ENCODE peak calls at places on chromosomes 6 and 20, in seven cellular contexts. One of them, this sample, is unnamed.
A peak's percentile ranks its signal among the peaks of the same experiment; 100 is the strongest.

GRCh38 chr6:165580139-165580538 is 82.9 kb downstream of the PDE10A start:
- DNase-seq in body of pancreas: no peak
- DNase-seq in CD8-positive, alpha-beta T cell: no peak
- DNase-seq in endothelial cell of umbilical vein: no peak
- DNase-seq in tibial artery: no peak
- DNase-seq in A549: no peak
- DNase-seq in colonic mucosa: no peak
- DNase-seq in this sample: no peak

GRCh38 chr20:60107621-60108020 is 149.4 kb downstream of the CDH26 start:
- DNase-seq in body of pancreas: no peak
- DNase-seq in CD8-positive, alpha-beta T cell: no peak
- DNase-seq in endothelial cell of umbilical vein: no peak
- DNase-seq in tibial artery: no peak
- DNase-seq in A549: no peak
- DNase-seq in colonic mucosa: no peak
- DNase-seq in this sample: no peak

GRCh38 chr6:22149501-22150490 is 147.0 kb downstream of the PRL start:
- DNase-seq in body of pancreas: no peak
- DNase-seq in CD8-positive, alpha-beta T cell: no peak
- DNase-seq in endothelial cell of umbilical vein: no peak
- DNase-seq in tibial artery: no peak
- DNase-seq in A549: no peak
- DNase-seq in colonic mucosa: no peak
- DNase-seq in this sample: no peak

GRCh38 chr6:161067749-161068148 is 76.2 kb downstream of the MAP3K4 start:
- DNase-seq in body of pancreas: no peak
- DNase-seq in CD8-positive, alpha-beta T cell: no peak
- DNase-seq in endothelial cell of umbilical vein: peak; percentile 59
- DNase-seq in tibial artery: no peak
- DNase-seq in A549: no peak
- DNase-seq in colonic mucosa: no peak
- DNase-seq in this sample: no peak

GRCh38 chr6:113416166-113416565 is 441.0 kb upstream of the MARCKS start:
- DNase-seq in body of pancreas: no peak
- DNase-seq in CD8-positive, alpha-beta T cell: no peak
- DNase-seq in endothelial cell of umbilical vein: no peak
- DNase-seq in tibial artery: no peak
- DNase-seq in A549: no peak
- DNase-seq in colonic mucosa: no peak
- DNase-seq in this sample: no peak

GRCh38 chr6:137868721-137869631 is 1.9 kb downstream of the TNFAIP3 start:
- DNase-seq in body of pancreas: no peak
- DNase-seq in CD8-positive, alpha-beta T cell: no peak
- DNase-seq in endothelial cell of umbilical vein: no peak
- DNase-seq in tibial artery: no peak
- DNase-seq in A549: no peak
- DNase-seq in colonic mucosa: no peak
- DNase-seq in this sample: no peak

GRCh38 chr20:62894261-62894660 is 32.0 kb downstream of the DIDO1 start:
- DNase-seq in body of pancreas: no peak
- DNase-seq in CD8-positive, alpha-beta T cell: no peak
- DNase-seq in endothelial cell of umbilical vein: no peak
- DNase-seq in tibial artery: no peak
- DNase-seq in A549: no peak
- DNase-seq in colonic mucosa: no peak
- DNase-seq in this sample: no peak

GRCh38 chr6:29502597-29502996 is 14.8 kb upstream of the MAS1L start:
- DNase-seq in body of pancreas: no peak
- DNase-seq in CD8-positive, alpha-beta T cell: no peak
- DNase-seq in endothelial cell of umbilical vein: peak; percentile 18
- DNase-seq in tibial artery: no peak
- DNase-seq in A549: no peak
- DNase-seq in colonic mucosa: no peak
- DNase-seq in this sample: no peak

GRCh38 chr6:35496036-35496850 is 636 bp downstream of the TEAD3 start:
- DNase-seq in body of pancreas: peak; percentile 49
- DNase-seq in CD8-positive, alpha-beta T cell: no peak
- DNase-seq in endothelial cell of umbilical vein: no peak
- DNase-seq in tibial artery: peak; percentile 50
- DNase-seq in A549: no peak
- DNase-seq in colonic mucosa: peak; percentile 64
- DNase-seq in this sample: peak; percentile 66

GRCh38 chr6:35493307-35493983 is 3.4 kb downstream of the TEAD3 start:
- DNase-seq in body of pancreas: no peak
- DNase-seq in CD8-positive, alpha-beta T cell: no peak
- DNase-seq in endothelial cell of umbilical vein: no peak
- DNase-seq in tibial artery: no peak
- DNase-seq in A549: no peak
- DNase-seq in colonic mucosa: no peak
- DNase-seq in this sample: no peak

GRCh38 chr6:35494161-35494563 is 2.7 kb downstream of the TEAD3 start:
- DNase-seq in body of pancreas: no peak
- DNase-seq in CD8-positive, alpha-beta T cell: no peak
- DNase-seq in endothelial cell of umbilical vein: peak; percentile 30
- DNase-seq in tibial artery: no peak
- DNase-seq in A549: no peak
- DNase-seq in colonic mucosa: no peak
- DNase-seq in this sample: no peak

GRCh38 chr6:35496851-35497570 is at the start of gene TEAD3:
- DNase-seq in body of pancreas: peak; percentile 41
- DNase-seq in CD8-positive, alpha-beta T cell: no peak
- DNase-seq in endothelial cell of umbilical vein: no peak
- DNase-seq in tibial artery: no peak
- DNase-seq in A549: no peak
- DNase-seq in colonic mucosa: peak; percentile 70
- DNase-seq in this sample: peak; percentile 88

GRCh38 chr6:35495258-35496035 is 1.4 kb downstream of the TEAD3 start:
- DNase-seq in body of pancreas: no peak
- DNase-seq in CD8-positive, alpha-beta T cell: no peak
- DNase-seq in endothelial cell of umbilical vein: no peak
- DNase-seq in tibial artery: peak; percentile 54
- DNase-seq in A549: no peak
- DNase-seq in colonic mucosa: no peak
- DNase-seq in this sample: no peak
- H3K4me1 ChIP-seq in body of pancreas: peaks cover 53% of the 10 kb centered on the region
- H3K4me1 ChIP-seq in CD8-positive, alpha-beta T cell: peaks cover 11% of the 10 kb centered on the region
- H3K4me1 ChIP-seq in endothelial cell of umbilical vein: peaks cover 4% of the 10 kb centered on the region
- H3K4me1 ChIP-seq in tibial artery: no peaks in the 10 kb centered on the region
- H3K4me1 ChIP-seq in A549: peaks cover 11% of the 10 kb centered on the region
- H3K4me1 ChIP-seq in colonic mucosa: peaks cover 15% of the 10 kb centered on the region
- H3K4me1 ChIP-seq in this sample: peaks cover 64% of the 10 kb centered on the region

DNA sequence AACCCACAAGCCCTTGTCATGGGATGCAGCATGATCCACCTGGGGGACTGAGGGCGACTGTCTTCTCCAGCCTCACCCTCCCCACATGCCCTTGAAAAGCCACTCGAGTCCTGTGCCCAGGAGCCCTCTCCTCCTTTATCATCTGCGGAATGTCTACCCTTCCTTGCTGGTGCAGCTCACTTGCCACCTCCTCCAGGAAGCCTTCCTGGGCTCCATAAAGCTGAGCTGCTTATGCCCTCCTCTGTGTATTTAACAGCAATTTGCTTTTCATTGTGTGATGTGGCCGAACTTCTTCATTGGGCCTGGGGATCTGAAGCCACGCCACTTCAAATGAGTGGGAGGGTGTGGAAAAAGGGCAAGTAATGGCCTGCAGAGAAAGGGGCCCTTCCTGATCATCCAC is 17.8 kb upstream of the RBPJL start:
- DNase-seq in body of pancreas: no peak
- DNase-seq in CD8-positive, alpha-beta T cell: no peak
- DNase-seq in endothelial cell of umbilical vein: no peak
- DNase-seq in tibial artery: no peak
- DNase-seq in A549: no peak
- DNase-seq in colonic mucosa: no peak
- DNase-seq in this sample: no peak
- H3K4me1 ChIP-seq in body of pancreas: peaks cover 12% of the 10 kb centered on the region
- H3K4me1 ChIP-seq in CD8-positive, alpha-beta T cell: no peaks in the 10 kb centered on the region
- H3K4me1 ChIP-seq in endothelial cell of umbilical vein: peaks cover 9% of the 10 kb centered on the region
- H3K4me1 ChIP-seq in tibial artery: no peaks in the 10 kb centered on the region
- H3K4me1 ChIP-seq in A549: no peaks in the 10 kb centered on the region
- H3K4me1 ChIP-seq in colonic mucosa: peaks cover 5% of the 10 kb centered on the region
- H3K4me1 ChIP-seq in this sample: no peaks in the 10 kb centered on the region

DNA sequence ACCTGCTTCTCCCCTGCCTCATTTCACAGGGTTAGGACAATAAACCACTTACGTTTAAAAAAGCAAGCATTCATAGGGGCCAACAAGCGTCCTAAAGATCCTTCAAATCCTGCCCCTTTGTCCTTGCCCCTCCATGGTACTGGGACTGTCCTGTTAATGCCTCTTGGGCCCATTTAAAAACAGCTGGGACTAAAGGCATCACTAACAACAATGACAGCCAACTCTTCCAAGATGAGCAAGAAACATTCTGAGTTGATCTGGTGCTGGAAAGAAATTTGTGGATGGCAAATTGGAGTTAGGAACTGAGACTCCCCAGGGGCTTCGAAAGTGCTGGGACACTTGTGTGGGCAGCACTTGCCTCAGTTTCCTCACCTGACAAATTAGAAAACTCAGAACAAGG is 93.4 kb downstream of the ZMYND8 start:
- DNase-seq in body of pancreas: no peak
- DNase-seq in CD8-positive, alpha-beta T cell: no peak
- DNase-seq in endothelial cell of umbilical vein: no peak
- DNase-seq in tibial artery: no peak
- DNase-seq in A549: no peak
- DNase-seq in colonic mucosa: no peak
- DNase-seq in this sample: no peak
- H3K4me1 ChIP-seq in body of pancreas: no peaks in the 10 kb centered on the region
- H3K4me1 ChIP-seq in CD8-positive, alpha-beta T cell: no peaks in the 10 kb centered on the region
- H3K4me1 ChIP-seq in endothelial cell of umbilical vein: peaks cover 10% of the 10 kb centered on the region
- H3K4me1 ChIP-seq in tibial artery: no peaks in the 10 kb centered on the region
- H3K4me1 ChIP-seq in A549: no peaks in the 10 kb centered on the region
- H3K4me1 ChIP-seq in colonic mucosa: no peaks in the 10 kb centered on the region
- H3K4me1 ChIP-seq in this sample: no peaks in the 10 kb centered on the region

GRCh38 chr20:4067600-4068261 is 52.4 kb upstream of the RNF24 start:
- DNase-seq in body of pancreas: no peak
- DNase-seq in CD8-positive, alpha-beta T cell: no peak
- DNase-seq in endothelial cell of umbilical vein: peak; percentile 44
- DNase-seq in tibial artery: peak; percentile 52
- DNase-seq in A549: no peak
- DNase-seq in colonic mucosa: no peak
- DNase-seq in this sample: no peak
- H3K4me1 ChIP-seq in body of pancreas: peaks cover 14% of the 10 kb centered on the region
- H3K4me1 ChIP-seq in CD8-positive, alpha-beta T cell: no peaks in the 10 kb centered on the region
- H3K4me1 ChIP-seq in endothelial cell of umbilical vein: peaks cover 41% of the 10 kb centered on the region
- H3K4me1 ChIP-seq in tibial artery: no peaks in the 10 kb centered on the region
- H3K4me1 ChIP-seq in A549: peaks cover 23% of the 10 kb centered on the region
- H3K4me1 ChIP-seq in colonic mucosa: peaks cover 8% of the 10 kb centered on the region
- H3K4me1 ChIP-seq in this sample: no peaks in the 10 kb centered on the region

DNA sequence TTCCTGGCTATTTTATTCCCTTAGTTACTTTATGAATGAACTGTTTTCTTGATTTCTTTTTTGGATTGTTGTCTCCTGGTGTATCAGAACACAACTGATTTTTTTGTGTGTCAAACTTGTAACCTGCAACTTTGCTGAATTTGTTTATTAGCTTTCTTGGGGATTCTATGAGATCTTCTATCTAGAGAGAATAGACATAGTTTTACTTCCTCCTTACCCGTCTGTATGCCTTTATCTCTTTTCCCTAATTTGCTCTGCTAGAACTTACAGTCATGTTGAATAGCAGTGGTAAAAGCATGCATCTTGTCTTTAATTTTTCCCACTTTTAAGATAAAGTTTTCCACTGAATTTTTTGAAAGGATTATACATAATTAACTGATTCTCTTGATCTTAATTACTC is 13.2 kb downstream of the RNF146 start:
- DNase-seq in body of pancreas: no peak
- DNase-seq in CD8-positive, alpha-beta T cell: no peak
- DNase-seq in endothelial cell of umbilical vein: no peak
- DNase-seq in tibial artery: no peak
- DNase-seq in A549: no peak
- DNase-seq in colonic mucosa: no peak
- DNase-seq in this sample: no peak
- H3K4me1 ChIP-seq in body of pancreas: peaks cover 3% of the 10 kb centered on the region
- H3K4me1 ChIP-seq in CD8-positive, alpha-beta T cell: no peaks in the 10 kb centered on the region
- H3K4me1 ChIP-seq in endothelial cell of umbilical vein: no peaks in the 10 kb centered on the region
- H3K4me1 ChIP-seq in tibial artery: no peaks in the 10 kb centered on the region
- H3K4me1 ChIP-seq in A549: no peaks in the 10 kb centered on the region
- H3K4me1 ChIP-seq in colonic mucosa: no peaks in the 10 kb centered on the region
- H3K4me1 ChIP-seq in this sample: no peaks in the 10 kb centered on the region

DNA sequence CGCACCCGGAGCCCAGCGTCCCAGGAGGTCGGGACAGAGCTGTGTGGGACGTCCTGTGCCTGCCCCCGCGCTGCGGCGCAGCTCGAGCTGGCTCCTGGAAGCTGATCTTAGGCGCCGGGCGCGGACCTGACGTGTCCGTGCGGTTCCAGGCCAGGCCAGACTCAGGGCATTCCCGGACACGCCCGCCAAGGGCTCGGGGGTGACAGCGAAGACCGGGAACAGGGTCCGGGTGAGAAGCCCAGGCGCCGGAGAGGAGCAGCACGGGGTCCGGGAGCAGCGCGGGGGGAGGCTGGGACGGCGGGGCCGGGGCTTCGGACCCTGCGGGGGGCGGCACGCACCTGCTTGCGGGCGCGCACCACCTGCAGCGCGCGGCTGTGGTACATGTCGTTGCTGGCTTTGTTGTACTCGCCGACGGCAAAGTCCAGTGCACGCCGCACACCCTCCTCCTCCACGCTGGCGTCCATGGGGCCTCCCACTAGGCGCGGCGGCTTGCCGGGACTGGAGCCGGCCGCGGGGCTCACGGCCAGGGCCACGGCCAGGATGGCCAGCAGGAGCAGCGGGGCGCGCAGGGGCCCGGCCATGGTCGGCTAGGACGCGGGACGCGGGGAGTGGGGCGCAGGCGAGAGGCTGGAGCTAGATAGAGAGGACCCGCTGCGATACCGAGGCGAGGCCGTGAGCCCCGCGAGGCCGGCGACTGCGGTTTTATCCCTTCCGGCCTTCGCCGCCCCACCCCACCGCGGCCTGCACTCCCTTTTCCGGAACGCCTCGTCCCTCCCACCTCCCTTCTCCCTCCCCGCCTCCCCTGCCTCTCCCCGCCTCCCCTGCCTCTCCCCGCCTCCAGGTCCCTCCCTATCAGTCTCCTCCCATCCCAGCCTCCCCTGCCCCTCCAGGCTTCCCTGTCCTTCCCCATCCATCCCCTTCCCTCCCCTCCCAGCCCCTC is at the start of gene CST3:
- DNase-seq in body of pancreas: peak; percentile 91
- DNase-seq in CD8-positive, alpha-beta T cell: no peak
- DNase-seq in endothelial cell of umbilical vein: peak; percentile 76
- DNase-seq in tibial artery: peak; percentile 92
- DNase-seq in A549: peak; percentile 91
- DNase-seq in colonic mucosa: peak; percentile 94
- DNase-seq in this sample: peak; percentile 95
- H3K4me1 ChIP-seq in body of pancreas: peaks cover 30% of the 10 kb centered on the region
- H3K4me1 ChIP-seq in CD8-positive, alpha-beta T cell: no peaks in the 10 kb centered on the region
- H3K4me1 ChIP-seq in endothelial cell of umbilical vein: peaks cover 22% of the 10 kb centered on the region
- H3K4me1 ChIP-seq in tibial artery: no peaks in the 10 kb centered on the region
- H3K4me1 ChIP-seq in A549: peaks cover 15% of the 10 kb centered on the region
- H3K4me1 ChIP-seq in colonic mucosa: peaks cover 5% of the 10 kb centered on the region
- H3K4me1 ChIP-seq in this sample: peaks cover 34% of the 10 kb centered on the region

GRCh38 chr6:33425668-33426577 is 6.1 kb downstream of the SYNGAP1 start:
- DNase-seq in body of pancreas: peak; percentile 87
- DNase-seq in CD8-positive, alpha-beta T cell: peak; percentile 57
- DNase-seq in endothelial cell of umbilical vein: peak; percentile 85
- DNase-seq in tibial artery: peak; percentile 82
- DNase-seq in A549: peak; percentile 90
- DNase-seq in colonic mucosa: peak; percentile 90
- DNase-seq in this sample: peak; percentile 93
- H3K4me1 ChIP-seq in body of pancreas: peaks cover 28% of the 10 kb centered on the region
- H3K4me1 ChIP-seq in CD8-positive, alpha-beta T cell: peaks cover 55% of the 10 kb centered on the region
- H3K4me1 ChIP-seq in endothelial cell of umbilical vein: peaks cover 26% of the 10 kb centered on the region
- H3K4me1 ChIP-seq in tibial artery: no peaks in the 10 kb centered on the region
- H3K4me1 ChIP-seq in A549: peaks cover 37% of the 10 kb centered on the region
- H3K4me1 ChIP-seq in colonic mucosa: peaks cover 7% of the 10 kb centered on the region
- H3K4me1 ChIP-seq in this sample: peaks cover 39% of the 10 kb centered on the region

This sample was measured in Caco-2.